ENCODE peak calls at places on chromosome 18, in eight cellular contexts. I is neural crest cell, D is endothelial cell of umbilical vein, X is spleen, R is fibroblast of lung, Y is dorsolateral prefrontal cortex, H is HFFc6, M is H9. U is an unnamed sample.

GRCh38 chr18:26290388-26290787 is 64.1 kb downstream of the TAF4B start:
- DNase-seq in I (no peak), D (no peak), X (no peak), R (no peak), Y (no peak), H (no peak), M (no peak), U (no peak)

GRCh38 chr18:49640741-49641140 is 78.9 kb downstream of the LIPG start:
- DNase-seq in I (no peak), D (no peak), X (no peak), R (no peak), Y (no peak), H (no peak), M (no peak), U (no peak)

GRCh38 chr18:28147674-28148171 is 29.2 kb downstream of the CDH2 start:
- DNase-seq in I (no peak), D (peak), X (no peak), R (peak), Y (no peak), H (no peak), M (no peak), U (no peak)

GRCh38 chr18:12059334-12060181 is 34.1 kb upstream of the ANKRD62 start:
- DNase-seq in I (no peak), D (no peak), X (no peak), R (no peak), Y (no peak), H (no peak), M (no peak), U (no peak)

GRCh38 chr18:33558529-33558928 is 19.5 kb upstream of the ASXL3 start:
- DNase-seq in I (no peak), D (no peak), X (no peak), R (no peak), Y (no peak), H (no peak), M (no peak), U (no peak)

GRCh38 chr18:67483237-67483636 is 33.3 kb downstream of the DSEL start:
- DNase-seq in I (no peak), D (peak), X (no peak), R (no peak), Y (no peak), H (no peak), M (no peak), U (no peak)

GRCh38 chr18:69495841-69496533 is 95.3 kb downstream of the DOK6 start:
- DNase-seq in I (no peak), D (no peak), X (peak), R (no peak), Y (no peak), H (no peak), M (no peak), U (no peak)

GRCh38 chr18:49728542-49728941 is 84.8 kb downstream of the ACAA2 start:
- DNase-seq in I (peak), D (peak), X (no peak), R (peak), Y (no peak), H (peak), M (peak), U (peak)

GRCh38 chr18:961644-962355 is 57.1 kb downstream of the ADCYAP1 start:
- DNase-seq in I (peak), D (peak), X (no peak), R (peak), Y (no peak), H (peak), M (peak), U (peak)

GRCh38 chr18:55102508-55102907 is 143.2 kb upstream of the CCDC68 start:
- DNase-seq in I (no peak), D (no peak), X (no peak), R (no peak), Y (no peak), H (no peak), M (no peak), U (no peak)

GRCh38 chr18:36176739-36177138 is 10.6 kb upstream of the MOCOS start:
- DNase-seq in I (no peak), D (peak), X (no peak), R (peak), Y (no peak), H (no peak), M (no peak), U (no peak)

GRCh38 chr18:22428672-22429071 is 11.0 kb upstream of the CTAGE1 start:
- DNase-seq in I (no peak), D (no peak), X (no peak), R (no peak), Y (no peak), H (no peak), M (no peak), U (no peak)

GRCh38 chr18:2306641-2307040 is 264.7 kb downstream of the METTL4 start:
- DNase-seq in I (no peak), D (no peak), X (no peak), R (no peak), Y (no peak), H (no peak), M (no peak), U (no peak)

GRCh38 chr18:21241224-21242131 is 554 bp upstream of the GREB1L start:
- DNase-seq in I (peak), D (no peak), X (no peak), R (no peak), Y (no peak), H (no peak), M (peak), U (no peak)

GRCh38 chr18:21110667-21111350 is 804 bp downstream of the ROCK1 start:
- DNase-seq in I (no peak), D (no peak), X (peak), R (peak), Y (peak), H (no peak), M (peak), U (no peak)

GRCh38 chr18:2980607-2980923 is 32.4 kb downstream of the LPIN2 start:
- DNase-seq in I (no peak), D (no peak), X (no peak), R (no peak), Y (no peak), H (no peak), M (no peak), U (no peak)

GRCh38 chr18:2907459-2908145 is 60.8 kb downstream of the EMILIN2 start:
- DNase-seq in I (no peak), D (peak), X (no peak), R (no peak), Y (no peak), H (no peak), M (no peak), U (no peak)

GRCh38 chr18:36850527-36851201 is 21.7 kb downstream of the KIAA1328 start:
- DNase-seq in I (no peak), D (peak), X (no peak), R (peak), Y (no peak), H (peak), M (no peak), U (no peak)

GRCh38 chr18:12657048-12657848 is 659 bp downstream of the SPIRE1 start:
- DNase-seq in I (peak), D (peak), X (peak), R (peak), Y (no peak), H (peak), M (peak), U (no peak)

GRCh38 chr18:40962784-40963183 is 992.2 kb upstream of the PIK3C3 start:
- DNase-seq in I (no peak), D (peak), X (no peak), R (no peak), Y (no peak), H (no peak), M (no peak), U (no peak)

GRCh38 chr18:260547-260946 is 7.3 kb downstream of the THOC1 start:
- DNase-seq in I (no peak), D (no peak), X (no peak), R (no peak), Y (no peak), H (no peak), M (no peak), U (no peak)

GRCh38 chr18:3832211-3832610 is 382.2 kb downstream of the TGIF1 start:
- DNase-seq in I (no peak), D (no peak), X (no peak), R (no peak), Y (no peak), H (no peak), M (no peak), U (no peak)

GRCh38 chr18:621181-621580 is 24.4 kb downstream of the CLUL1 start:
- DNase-seq in I (no peak), D (no peak), X (no peak), R (peak), Y (no peak), H (no peak), M (no peak), U (no peak)

GRCh38 chr18:35029770-35030169 is 11.4 kb upstream of the MAPRE2 start:
- DNase-seq in I (no peak), D (peak), X (no peak), R (peak), Y (no peak), H (no peak), M (no peak), U (no peak)

GRCh38 chr18:46009158-46009866 is 42.2 kb upstream of the EPG5 start:
- DNase-seq in I (no peak), D (no peak), X (no peak), R (no peak), Y (no peak), H (no peak), M (no peak), U (no peak)

GRCh38 chr18:55502346-55502710 is 85.7 kb downstream of the TCF4 start:
- DNase-seq in I (no peak), D (peak), X (no peak), R (no peak), Y (no peak), H (no peak), M (no peak), U (no peak)

GRCh38 chr18:78087338-78087737 is 837.7 kb downstream of the GALR1 start:
- DNase-seq in I (no peak), D (no peak), X (no peak), R (no peak), Y (no peak), H (no peak), M (no peak), U (no peak)

DNA sequence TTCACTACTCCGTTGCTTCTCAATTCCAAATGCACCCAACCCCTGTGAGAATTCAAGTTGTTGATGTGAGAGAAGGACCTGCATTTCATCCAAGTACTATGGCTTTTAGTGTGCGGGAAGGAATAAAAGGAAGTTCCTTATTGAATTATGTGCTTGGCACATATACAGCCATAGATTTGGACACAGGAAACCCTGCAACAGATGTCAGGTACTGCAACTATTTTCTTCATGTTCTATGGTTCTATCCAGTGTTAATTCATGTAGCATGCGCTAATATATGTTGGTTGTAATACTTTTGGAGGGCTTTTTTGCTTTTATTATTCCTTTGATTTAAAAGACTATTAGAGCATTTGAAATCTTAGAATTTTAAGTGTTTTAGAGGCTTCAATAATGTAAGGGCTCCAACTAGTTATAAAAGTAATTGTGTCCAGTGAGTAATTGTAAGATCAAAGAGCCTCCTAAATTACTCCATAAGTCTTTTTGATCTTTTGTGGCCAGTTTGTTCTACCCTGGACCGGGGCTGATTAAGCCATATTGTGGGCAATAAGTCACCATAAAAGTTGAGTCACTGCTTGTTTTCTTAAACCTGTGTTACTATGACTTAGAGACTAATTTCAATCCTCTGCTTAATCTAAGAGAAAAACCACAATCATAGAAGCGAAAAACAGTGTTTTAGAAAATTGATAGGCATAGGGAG is 22.9 kb downstream of the DSG4 start:
- DNase-seq in I (no peak), D (no peak), X (no peak), R (no peak), Y (no peak), H (no peak), M (no peak), U (no peak)
- TF ChIP-seq CTCF in I (no peak), D (no peak), X (no peak), R (no peak), Y (no peak), H (no peak), M (no peak), U (no peak)

DNA sequence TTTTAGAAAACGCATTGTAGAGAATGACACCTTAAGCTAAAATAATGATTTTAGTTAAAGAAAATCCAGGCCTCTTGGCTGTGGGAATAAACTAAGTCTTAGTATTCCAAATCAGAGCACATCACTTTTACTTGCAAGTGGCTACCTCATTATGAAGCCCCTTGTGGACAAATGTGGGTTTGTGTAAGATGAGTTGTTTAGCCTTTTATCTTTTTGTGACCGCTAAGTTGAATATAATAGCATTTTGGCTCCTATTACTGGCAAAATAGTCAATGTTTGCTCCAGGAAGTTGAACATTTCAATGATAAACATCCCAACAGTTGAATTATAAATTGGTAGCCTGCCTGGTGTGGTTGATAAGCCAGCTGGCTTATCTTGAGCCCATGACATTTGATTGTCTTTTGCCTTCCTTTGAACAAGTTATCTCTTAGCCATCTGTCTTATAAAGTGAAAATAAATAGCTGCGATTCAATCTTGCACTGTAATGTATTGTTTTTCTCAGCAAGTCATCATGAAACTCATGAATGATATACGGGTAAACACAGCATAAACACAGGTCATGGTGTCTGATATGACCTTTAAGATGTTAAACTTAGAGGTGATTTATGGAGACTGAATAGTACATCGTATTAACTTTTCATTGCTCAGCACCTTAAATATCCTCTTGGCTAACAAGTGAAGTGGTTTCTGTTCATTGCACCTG is 338.4 kb downstream of the SOCS6 start:
- DNase-seq in I (no peak), D (no peak), X (no peak), R (no peak), Y (no peak), H (no peak), M (no peak), U (no peak)
- TF ChIP-seq CTCF in I (no peak), D (no peak), X (no peak), R (no peak), Y (no peak), H (no peak), M (peak), U (no peak)

GRCh38 chr18:31563778-31564177 is 27.9 kb upstream of the TTR start:
- DNase-seq in I (no peak), D (no peak), X (no peak), R (no peak), Y (no peak), H (no peak), M (no peak), U (no peak)
- TF ChIP-seq CTCF in I (peak), D (no peak), X (no peak), R (no peak), Y (no peak), H (peak), M (peak), U (peak)

GRCh38 chr18:51028201-51028805 is 1.7 kb upstream of the SMAD4 start:
- DNase-seq in I (no peak), D (no peak), X (no peak), R (peak), Y (no peak), H (peak), M (no peak), U (no peak)
- TF ChIP-seq CTCF in I (no peak), D (no peak), X (no peak), R (no peak), Y (no peak), H (no peak), M (no peak), U (peak)

GRCh38 chr18:62128157-62128556 is 58.7 kb downstream of the PIGN start:
- DNase-seq in I (no peak), D (peak), X (no peak), R (peak), Y (no peak), H (peak), M (no peak), U (no peak)

GRCh38 chr18:62126776-62127175 is 60.1 kb downstream of the PIGN start:
- DNase-seq in I (no peak), D (peak), X (no peak), R (no peak), Y (no peak), H (no peak), M (no peak), U (no peak)

GRCh38 chr18:62125702-62126101 is 61.2 kb downstream of the PIGN start:
- DNase-seq in I (no peak), D (no peak), X (no peak), R (no peak), Y (no peak), H (no peak), M (no peak), U (no peak)

GRCh38 chr18:62131305-62131909 is 55.4 kb downstream of the PIGN start:
- DNase-seq in I (peak), D (peak), X (no peak), R (peak), Y (no peak), H (peak), M (peak), U (peak)
- TF ChIP-seq CTCF in I (peak), D (peak), X (peak), R (peak), Y (peak), H (peak), M (peak), U (peak)

GRCh38 chr18:48314694-48315093 is 94.5 kb downstream of the ZBTB7C start:
- DNase-seq in I (no peak), D (no peak), X (peak), R (no peak), Y (no peak), H (no peak), M (peak), U (no peak)
- TF ChIP-seq CTCF in I (no peak), D (no peak), X (no peak), R (no peak), Y (no peak), H (no peak), M (peak), U (no peak)

DNA sequence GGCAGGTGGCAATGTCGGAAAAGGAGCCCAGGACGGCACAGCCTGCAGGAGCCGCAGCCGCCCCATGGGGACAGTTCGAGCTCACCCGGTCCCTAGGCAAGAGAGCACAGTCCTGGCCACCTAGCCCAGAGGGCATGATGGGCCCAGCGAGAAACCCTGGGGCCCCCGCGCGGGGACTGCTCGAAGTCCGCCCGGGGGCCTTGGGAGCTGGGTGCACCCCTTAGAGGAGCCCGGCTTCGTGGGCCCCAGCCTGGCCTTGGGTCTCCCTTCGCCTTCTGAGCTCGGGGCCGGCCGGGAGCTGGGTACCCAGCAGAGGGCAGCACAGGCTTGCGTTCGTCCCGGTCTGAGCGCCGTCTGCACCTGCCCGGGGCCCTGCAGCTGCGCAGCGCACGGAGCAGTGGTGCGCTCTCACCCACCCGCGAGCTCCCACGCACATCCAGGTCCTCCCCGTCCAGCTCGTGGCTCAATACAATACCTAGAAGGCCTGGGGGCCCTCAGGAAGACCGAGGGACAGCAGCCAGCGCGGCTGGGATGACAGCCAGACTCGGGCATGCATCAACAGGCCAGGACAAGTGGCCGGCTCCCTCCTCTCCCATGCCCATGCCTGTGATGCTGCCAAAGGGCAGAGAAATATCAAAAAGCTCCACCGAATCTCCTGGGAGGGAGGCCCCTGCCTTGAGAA is 96.2 kb upstream of the ZNF532 start:
- DNase-seq in I (peak), D (peak), X (peak), R (peak), Y (peak), H (peak), M (peak), U (no peak)
- TF ChIP-seq CTCF in I (peak), D (peak), X (peak), R (peak), Y (peak), H (peak), M (peak), U (peak)

GRCh38 chr18:38359258-38359657 is 793.7 kb upstream of the CELF4 start:
- DNase-seq in I (no peak), D (no peak), X (no peak), R (no peak), Y (no peak), H (no peak), M (no peak), U (no peak)
- TF ChIP-seq CTCF in I (no peak), D (no peak), X (no peak), R (no peak), Y (no peak), H (no peak), M (no peak), U (no peak)

GRCh38 chr18:8536922-8537321 is 72.3 kb upstream of the RAB12 start:
- DNase-seq in I (no peak), D (no peak), X (no peak), R (no peak), Y (no peak), H (no peak), M (no peak), U (no peak)

GRCh38 chr18:8538935-8539334 is 70.3 kb upstream of the RAB12 start:
- DNase-seq in I (no peak), D (no peak), X (no peak), R (no peak), Y (no peak), H (no peak), M (no peak), U (no peak)

GRCh38 chr18:8537400-8537799 is 71.8 kb upstream of the RAB12 start:
- DNase-seq in I (no peak), D (no peak), X (no peak), R (no peak), Y (no peak), H (no peak), M (no peak), U (no peak)

DNA sequence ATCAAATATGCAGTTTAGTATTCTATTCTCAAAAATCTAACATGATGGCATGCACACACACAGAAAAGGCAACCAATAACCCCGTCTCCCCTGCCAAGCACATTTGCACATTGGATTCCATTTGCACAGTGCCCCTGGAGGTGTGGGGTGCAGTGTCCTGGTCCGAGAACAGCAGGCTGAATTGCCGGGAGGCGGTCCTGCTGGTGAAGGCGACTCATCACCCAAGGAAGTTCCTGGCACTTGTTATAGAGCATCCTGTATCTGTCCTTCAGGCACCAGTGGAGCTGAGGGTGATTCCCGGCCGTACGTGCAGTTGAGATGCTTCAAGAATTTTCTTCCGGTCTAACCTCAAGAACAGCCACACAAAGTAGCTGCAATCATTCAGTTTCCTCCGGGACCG is 73.0 kb upstream of the RAB12 start:
- DNase-seq in I (no peak), D (no peak), X (no peak), R (no peak), Y (no peak), H (no peak), M (no peak), U (no peak)
- TF ChIP-seq CTCF in I (no peak), D (no peak), X (no peak), R (no peak), Y (no peak), H (no peak), M (peak), U (no peak)

U was measured in Panc1.